ENCODE peak calls at places on chromosomes 13 and 19, in four cellular contexts. P is adrenal gland, R is HCT116, O is body of pancreas. C is an unnamed sample. For H3K4me1, the result is how much of the 10 kb centered on the place peaks cover.

GRCh38 chr19:41965127-41965526 is 6.0 kb upstream of the RABAC1 start:
- DNase-seq in O (no peak), P (no peak), R (no peak), C (no peak)

GRCh38 chr19:29383696-29384095 is 142.1 kb upstream of the VSTM2B start:
- DNase-seq in O (no peak), P (no peak), R (no peak), C (peak)

GRCh38 chr13:65638572-65639168 is 1591.5 kb downstream of the PCDH9 start:
- DNase-seq in R (peak), O (peak), P (no peak), C (no peak)

GRCh38 chr13:107035778-107036177 is 467.8 kb upstream of the ARGLU1 start:
- DNase-seq in O (no peak), R (no peak), P (no peak), C (no peak)

GRCh38 chr19:38993271-38993670 is 17.7 kb upstream of the FBXO17 start:
- DNase-seq in P (peak), R (no peak), O (no peak), C (no peak)

GRCh38 chr19:29805026-29805925 is 6.5 kb upstream of the CCNE1 start:
- DNase-seq in R (no peak), P (peak), O (no peak), C (no peak)

GRCh38 chr19:22532388-22533310 is 101.5 kb upstream of the ZNF492 start:
- DNase-seq in P (peak), R (no peak), O (peak), C (peak)

GRCh38 chr13:110712081-110712848 is 1.2 kb upstream of the ING1 start:
- DNase-seq in O (peak), P (peak), R (peak), C (peak)

GRCh38 chr19:38093587-38093986 is 130.4 kb downstream of the DPF1 start:
- DNase-seq in R (no peak), P (no peak), O (no peak), C (no peak)

GRCh38 chr13:95128045-95128643 is 173.1 kb downstream of the ABCC4 start:
- DNase-seq in O (peak), P (no peak), R (no peak), C (no peak)

GRCh38 chr19:31160346-31160926 is 188.8 kb downstream of the TSHZ3 start:
- DNase-seq in R (no peak), P (no peak), O (no peak), C (no peak)

GRCh38 chr19:50461066-50461875 is 15.0 kb upstream of the EMC10 start:
- DNase-seq in R (peak), P (peak), O (peak), C (no peak)

GRCh38 chr19:23718802-23719201 is 31.8 kb upstream of the ZNF675 start:
- DNase-seq in O (no peak), P (no peak), R (no peak), C (no peak)

GRCh38 chr19:38842439-38843174 is 7.2 kb downstream of the HNRNPL start:
- DNase-seq in O (peak), P (no peak), R (no peak), C (no peak)

GRCh38 chr19:41887711-41888382 is 4.9 kb downstream of the ARHGEF1 start:
- DNase-seq in R (peak), P (no peak), O (peak), C (no peak)

GRCh38 chr19:17687141-17687856 is 855 bp downstream of the UNC13A start:
- DNase-seq in P (no peak), O (no peak), R (no peak), C (no peak)

GRCh38 chr19:50332264-50333038 is 3.3 kb upstream of the KCNC3 start:
- DNase-seq in P (no peak), R (no peak), O (no peak), C (no peak)

GRCh38 chr19:32287811-32288227 is 57.6 kb upstream of the ZNF507 start:
- DNase-seq in P (peak), O (peak), R (peak), C (peak)

GRCh38 chr13:43307921-43308433 is 284.6 kb downstream of the DNAJC15 start:
- DNase-seq in R (no peak), P (peak), O (peak), C (peak)

GRCh38 chr19:1408300-1409203 is 1.2 kb downstream of the DAZAP1 start:
- DNase-seq in P (peak), O (peak), R (no peak), C (peak)

GRCh38 chr13:95123726-95124125 is 177.5 kb downstream of the ABCC4 start:
- DNase-seq in P (no peak), R (no peak), O (no peak), C (no peak)

GRCh38 chr13:80477641-80478443 is 136.9 kb upstream of the SPRY2 start:
- DNase-seq in O (no peak), R (no peak), P (no peak), C (no peak)

GRCh38 chr19:377801-378581 is 31.0 kb downstream of the C2CD4C start:
- DNase-seq in R (no peak), P (no peak), O (no peak), C (no peak)

GRCh38 chr13:92843549-92843948 is 383.1 kb upstream of the GPC6 start:
- DNase-seq in O (no peak), P (no peak), R (no peak), C (no peak)

GRCh38 chr19:21028969-21029268 is 8.5 kb downstream of the ZNF430 start:
- DNase-seq in P (no peak), O (no peak), R (no peak), C (no peak)

GRCh38 chr19:45990113-45990728 is 5.0 kb upstream of the CCDC61 start:
- DNase-seq in R (no peak), O (no peak), P (no peak), C (no peak)

GRCh38 chr19:11420429-11420893 is 1.3 kb upstream of the RGL3 start:
- DNase-seq in P (peak), R (no peak), O (peak), C (peak)

GRCh38 chr19:15104411-15104810 is 2.8 kb upstream of the SYDE1 start:
- DNase-seq in P (no peak), R (no peak), O (no peak), C (no peak)

GRCh38 chr13:27601208-27601607 is 19.1 kb downstream of the LNX2 start:
- DNase-seq in R (no peak), P (no peak), O (no peak), C (no peak)

GRCh38 chr13:22828081-22828480 is 352.7 kb upstream of the SGCG start:
- DNase-seq in R (no peak), O (no peak), P (no peak), C (no peak)

GRCh38 chr19:16442386-16443276 is 29.1 kb downstream of the EPS15L1 start:
- DNase-seq in O (no peak), R (no peak), P (peak), C (no peak)

GRCh38 chr13:31699650-31700049 is 39.7 kb upstream of the RXFP2 start:
- DNase-seq in O (no peak), P (no peak), R (no peak), C (no peak)
- TF ChIP-seq CTCF in O (no peak), P (no peak), R (no peak), C (no peak)

DNA sequence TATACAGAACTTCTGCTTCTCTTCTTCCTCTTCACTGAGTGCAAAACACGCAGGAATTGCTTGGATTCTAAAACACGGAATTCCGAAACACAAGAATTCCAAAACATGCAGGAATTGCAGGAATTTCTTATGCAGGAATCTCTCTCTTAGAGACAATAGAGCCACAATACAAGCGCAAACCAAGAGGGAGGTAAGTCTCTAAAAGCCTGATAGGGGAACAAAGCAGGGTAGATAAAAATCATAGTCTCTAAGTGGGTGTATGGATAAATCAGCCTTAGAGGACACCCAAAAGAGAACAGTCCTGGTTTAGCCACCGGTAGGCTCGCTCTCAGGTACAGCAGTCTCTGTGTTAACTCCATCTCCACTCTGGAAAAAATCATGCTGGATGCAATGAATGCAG is 112.9 kb downstream of the LHFPL6 start:
- DNase-seq in O (no peak), R (no peak), P (no peak), C (no peak)
- H3K4me1 ChIP-seq in O (under half), R (under half), P (under half), C (under half)

GRCh38 chr13:26555413-26555812 is 2.1 kb upstream of the WASF3 start:
- DNase-seq in R (no peak), P (no peak), O (no peak), C (no peak)

GRCh38 chr13:26557051-26557392 is 461 bp upstream of the WASF3 start:
- DNase-seq in P (no peak), R (peak), O (no peak), C (no peak)

GRCh38 chr13:26558912-26559485 is 1.5 kb downstream of the WASF3 start:
- DNase-seq in O (no peak), R (no peak), P (no peak), C (no peak)

GRCh38 chr13:26558074-26558805 is 757 bp downstream of the WASF3 start:
- DNase-seq in P (peak), R (no peak), O (no peak), C (no peak)

GRCh38 chr13:26557393-26558073 is at the start of gene WASF3:
- DNase-seq in P (peak), R (peak), O (peak), C (peak)
- TF ChIP-seq POLR2A in P (peak), R (no peak), O (peak), C (peak)

DNA sequence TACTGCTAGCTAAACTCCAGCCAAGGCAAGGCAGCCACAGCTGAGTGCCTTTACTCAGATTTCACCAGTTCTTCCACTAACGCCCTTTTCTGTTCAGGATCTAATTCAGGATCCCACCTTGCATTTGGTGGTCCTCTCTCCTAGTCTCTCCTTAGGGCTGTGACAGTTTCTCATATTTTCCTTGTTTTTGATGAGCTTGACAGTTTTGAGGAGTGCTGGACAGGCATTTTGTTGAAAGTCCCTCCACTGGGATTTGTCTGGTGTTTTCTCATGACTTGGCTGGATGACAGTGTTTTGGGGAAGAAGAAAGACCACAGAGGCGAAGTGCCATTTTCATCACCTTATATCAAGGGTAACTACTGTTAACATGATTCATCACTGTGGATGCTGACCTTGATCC is 162.3 kb upstream of the TSC22D1 start:
- DNase-seq in P (no peak), R (no peak), O (no peak), C (no peak)
- TF ChIP-seq CTCF in P (no peak), R (no peak), O (no peak), C (no peak)

DNA sequence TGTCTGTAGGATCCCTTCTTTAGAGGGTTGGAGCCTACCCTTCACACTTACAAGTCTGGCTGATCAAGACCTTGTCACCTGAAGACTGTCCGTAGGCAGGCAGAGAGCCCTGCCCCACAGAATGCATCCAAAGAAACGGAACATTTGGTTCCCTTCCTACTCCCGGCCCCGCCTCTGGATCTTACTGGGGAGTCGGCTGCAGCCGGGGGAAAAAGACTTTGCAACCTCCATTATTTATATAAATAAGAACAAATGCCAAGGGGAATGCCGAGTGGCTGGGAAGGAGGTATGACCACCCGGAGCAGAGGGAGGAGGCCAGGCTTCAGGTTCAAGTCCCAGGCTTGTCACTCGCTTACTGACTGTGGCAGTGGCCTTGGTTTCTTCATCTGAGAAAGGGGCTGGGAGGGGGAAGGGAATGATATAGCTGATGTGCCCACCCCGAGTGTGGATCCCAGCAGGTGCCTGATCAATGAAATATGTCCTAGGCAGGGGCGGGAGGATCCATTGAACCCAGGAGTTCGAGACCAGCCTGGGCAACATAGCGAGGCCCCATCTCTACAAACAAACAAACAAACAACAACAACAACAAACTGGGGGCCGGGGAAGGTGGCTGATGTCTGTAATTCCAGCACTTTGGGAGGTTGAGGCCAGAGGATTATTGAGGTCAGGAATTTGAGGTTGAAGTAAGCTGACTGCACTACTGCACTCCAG is 48.7 kb downstream of the RFX2 start:
- DNase-seq in R (no peak), P (no peak), O (no peak), C (no peak)
- H3K4me1 ChIP-seq in R (under half), P (under half), O (under half), C (under half)

DNA sequence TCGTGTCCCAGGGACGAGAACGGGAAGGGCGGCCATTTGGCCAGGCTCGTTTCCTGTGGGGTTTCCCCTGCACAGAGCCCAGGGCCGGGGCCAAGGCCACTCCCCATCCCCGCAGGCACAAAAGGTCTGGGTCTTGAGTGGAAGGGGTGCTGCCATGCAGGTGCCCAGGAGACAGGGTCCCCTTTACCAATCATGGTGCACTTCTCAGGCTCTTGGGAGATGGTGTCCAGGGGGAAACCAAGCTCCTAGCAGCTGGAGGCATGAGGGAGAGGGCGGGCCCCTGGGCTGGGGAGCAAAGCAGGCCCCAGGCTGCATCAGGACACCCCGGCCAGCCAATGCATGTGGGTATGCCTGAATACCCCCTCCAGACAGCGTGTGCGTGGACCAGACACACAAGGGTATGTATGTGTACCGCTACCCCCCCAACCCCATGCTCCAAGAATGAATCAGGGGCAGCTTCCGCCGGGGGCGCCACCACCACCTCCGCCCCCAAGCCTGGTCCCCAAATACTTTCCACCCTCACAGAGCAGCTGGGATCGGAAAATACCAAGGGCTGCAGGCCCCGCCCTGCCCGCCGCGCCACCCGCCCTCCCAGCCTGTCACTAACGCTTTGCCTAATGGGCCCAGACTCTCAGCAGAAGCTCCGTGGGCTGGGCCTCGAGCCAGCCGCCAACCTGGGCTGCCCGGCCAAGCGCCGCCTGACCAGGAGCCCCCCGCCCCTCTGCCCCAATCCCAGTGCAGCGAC is 37.6 kb upstream of the NANOS3 start:
- DNase-seq in O (peak), P (peak), R (no peak), C (peak)
- TF ChIP-seq POLR2A in O (peak), P (no peak), R (no peak), C (peak)

GRCh38 chr19:3129112-3129511 is 6.7 kb upstream of the GNA15 start:
- DNase-seq in O (peak), P (no peak), R (peak), C (no peak)
- TF ChIP-seq CTCF in O (peak), P (peak), R (peak), C (peak)

GRCh38 chr13:78862460-78862859 is 203.5 kb upstream of the OBI1 start:
- DNase-seq in O (no peak), R (no peak), P (no peak), C (no peak)

GRCh38 chr13:78867655-78868054 is 208.7 kb upstream of the OBI1 start:
- DNase-seq in R (no peak), O (no peak), P (no peak), C (peak)
- H3K4me1 ChIP-seq in R (under half), O (under half), P (under half), C (under half)

GRCh38 chr13:32179708-32180107 is 135.5 kb downstream of the ZAR1L start:
- DNase-seq in R (no peak), O (no peak), P (no peak), C (no peak)
- TF ChIP-seq POLR2A in R (no peak), O (no peak), P (no peak), C (no peak)

GRCh38 chr19:10219678-10220077 is 11.5 kb downstream of the S1PR2 start:
- DNase-seq in R (no peak), P (no peak), O (peak), C (no peak)
- TF ChIP-seq CTCF in R (peak), P (no peak), O (no peak), C (peak)